ENCODE peak calls at places on chromosomes 6 and 20, in four cellular contexts. C, A, G and M are unnamed samples.
A peak's percentile ranks its signal among the peaks of the same experiment; 100 is the strongest.

GRCh38 chr20:49510562-49511117 is 28.2 kb upstream of the KCNB1 start:
- DNase-seq in C (no peak), A (no peak), G (no peak), M (no peak)

GRCh38 chr20:42779216-42779615 is 410.5 kb downstream of the PTPRT start:
- DNase-seq in C (no peak), A (no peak), G (peak; percentile 15), M (no peak)

GRCh38 chr6:163415620-163416379 is 1.3 kb downstream of the QKI start:
- DNase-seq in C (no peak), A (peak; percentile 53), G (peak; percentile 55), M (peak; percentile 49)

GRCh38 chr6:30112402-30113376 is at the start of gene TRIM31:
- DNase-seq in C (no peak), A (peak; percentile 79), G (no peak), M (no peak)

GRCh38 chr20:22630698-22631097 is 46.3 kb upstream of the FOXA2 start:
- DNase-seq in C (no peak), A (no peak), G (no peak), M (no peak)

GRCh38 chr20:38985603-38986170 is 23.5 kb downstream of the DHX35 start:
- DNase-seq in C (no peak), A (peak; percentile 73), G (no peak), M (no peak)

GRCh38 chr6:10847684-10848083 is 9.3 kb upstream of the MAK start:
- DNase-seq in C (no peak), A (no peak), G (peak; percentile 26), M (no peak)

GRCh38 chr20:62804632-62805364 is at the start of gene OGFR:
- DNase-seq in C (peak; percentile 63), A (no peak), G (peak; percentile 90), M (peak; percentile 68)

GRCh38 chr6:111843347-111844147 is 29.7 kb downstream of the FYN start:
- DNase-seq in C (no peak), A (peak; percentile 49), G (peak; percentile 79), M (no peak)

GRCh38 chr20:16708590-16708989 is 21.2 kb upstream of the SNRPB2 start:
- DNase-seq in C (no peak), A (no peak), G (no peak), M (no peak)

DNA sequence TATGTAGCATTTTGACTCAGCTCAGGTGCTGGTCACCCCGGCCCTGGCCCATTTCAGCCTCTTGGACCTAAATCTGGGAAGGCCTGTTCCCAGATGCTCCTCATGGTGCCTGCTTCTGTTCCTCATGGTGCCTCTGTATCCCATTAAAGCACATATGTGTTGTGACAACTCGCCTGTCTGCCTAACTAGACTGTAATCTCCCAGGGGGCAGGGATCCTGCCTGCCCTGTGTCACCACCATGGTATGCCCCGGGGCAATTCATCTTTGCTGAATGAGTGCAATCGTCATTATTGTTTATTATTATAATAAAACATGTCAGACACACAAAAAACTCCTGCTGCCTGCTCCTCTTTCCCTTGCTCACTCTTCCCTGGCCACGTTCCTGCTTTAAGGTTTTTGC is 62.0 kb downstream of the ZFP64 start:
- DNase-seq in C (no peak), A (no peak), G (no peak), M (no peak)
- TF ChIP-seq ELF4 in C (no peak), A (no peak), G (no peak), M (no peak)

GRCh38 chr20:11852801-11853200 is 64.9 kb upstream of the BTBD3 start:
- DNase-seq in C (no peak), A (no peak), G (no peak), M (no peak)
- TF ChIP-seq ELF4 in C (no peak), A (no peak), G (no peak), M (no peak)

GRCh38 chr6:134035823-134036296 is 16.6 kb downstream of the SLC2A12 start:
- DNase-seq in C (no peak), A (peak; percentile 64), G (no peak), M (no peak)
- TF ChIP-seq ELF4 in C (no peak), A (no peak), G (no peak), M (no peak)

GRCh38 chr6:20402181-20403079 is 751 bp downstream of the E2F3 start:
- DNase-seq in C (peak; percentile 32), A (peak; percentile 67), G (peak; percentile 69), M (peak; percentile 22)

GRCh38 chr6:20401403-20402180 is at the start of gene E2F3:
- DNase-seq in C (peak; percentile 99), A (peak; percentile 100), G (peak; percentile 98), M (peak; percentile 97)

GRCh38 chr6:20400476-20401402 is 940 bp upstream of the E2F3 start:
- DNase-seq in C (peak; percentile 62), A (peak; percentile 50), G (peak; percentile 79), M (peak; percentile 67)

GRCh38 chr6:20403080-20403765 is 1.5 kb downstream of the E2F3 start:
- DNase-seq in C (peak; percentile 87), A (peak; percentile 91), G (peak; percentile 83), M (peak; percentile 55)

DNA sequence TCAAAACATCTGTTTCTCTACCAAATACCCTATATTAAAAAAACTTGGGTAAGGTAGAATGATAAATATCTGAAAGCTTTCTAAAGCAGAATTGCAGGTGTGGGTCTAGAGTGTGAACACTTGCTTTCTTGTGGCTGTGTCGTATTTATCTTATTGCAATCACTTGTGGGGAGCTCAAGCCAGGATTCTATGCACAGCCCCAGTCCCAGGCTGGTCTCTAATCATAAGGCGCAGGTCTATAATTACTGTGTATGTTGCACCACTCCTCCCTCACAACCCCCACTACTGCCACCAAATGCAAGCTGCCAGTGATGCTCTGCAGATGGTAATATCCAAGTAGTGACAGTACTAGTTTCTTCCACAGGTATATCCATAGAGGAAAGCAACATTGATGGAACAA is 2.2 kb upstream of the E2F3 start:
- DNase-seq in C (no peak), A (no peak), G (no peak), M (no peak)
- TF ChIP-seq ELF4 in C (no peak), A (no peak), G (no peak), M (no peak)

DNA sequence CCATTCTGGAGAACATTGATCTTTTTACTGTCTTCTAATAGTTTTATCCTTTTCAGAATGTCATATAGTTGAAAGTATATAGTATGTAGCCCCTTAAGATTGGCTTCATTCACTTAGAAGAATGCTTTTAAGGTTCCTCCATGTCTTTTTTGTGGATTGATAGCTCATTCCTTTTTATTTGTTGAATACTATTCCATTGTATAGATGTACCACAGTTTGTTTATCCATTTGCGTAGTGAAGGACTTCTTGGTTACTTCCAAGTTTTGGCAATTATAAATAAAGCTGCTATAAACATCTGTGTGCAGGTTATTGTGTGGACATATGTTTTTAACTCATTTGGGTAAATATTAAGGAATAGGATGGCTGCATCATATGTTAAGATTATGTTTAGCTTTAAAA is 27.8 kb downstream of the ABT1 start:
- DNase-seq in C (no peak), A (no peak), G (no peak), M (no peak)
- TF ChIP-seq ELF4 in C (no peak), A (no peak), G (no peak), M (no peak)

DNA sequence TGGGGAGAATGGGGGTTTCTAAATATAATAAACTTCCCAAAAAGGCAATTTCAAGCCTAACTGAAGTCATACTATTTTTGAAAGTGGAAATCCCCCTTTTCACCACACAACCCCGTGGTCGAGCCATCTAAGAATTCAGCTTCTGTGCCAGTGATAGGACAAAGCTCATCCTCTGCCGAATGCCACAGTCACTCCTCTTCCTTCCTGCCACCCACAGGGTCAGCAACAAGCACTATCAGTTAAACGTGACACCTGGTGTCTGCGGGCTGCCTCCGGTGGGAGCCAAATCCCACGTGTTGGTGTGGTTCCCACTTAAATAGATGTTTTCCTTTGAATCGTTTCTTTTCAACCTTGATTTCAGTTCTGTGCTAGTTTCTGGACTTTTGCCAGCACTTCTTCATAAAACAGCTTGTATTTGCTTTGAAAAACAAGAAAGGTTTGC is 60.7 kb downstream of the TNFAIP3 start:
- DNase-seq in C (no peak), A (no peak), G (no peak), M (no peak)
- TF ChIP-seq ELF4 in C (no peak), A (no peak), G (no peak), M (no peak)